ENCODE peak calls at places on chromosomes 1 and 21, in eight cellular contexts. Y is aorta, C is breast epithelium, R is left ventricle myocardium inferior, Q is dorsolateral prefrontal cortex, F is fibroblast of pulmonary artery, A is astrocyte of the spinal cord, T is heart left ventricle. K is an unnamed sample.

GRCh38 chr1:201737350-201738060 is 91.5 kb upstream of the IPO9 start:
- DNase-seq in Y (no peak), C (no peak), R (peak), Q (peak), F (peak), A (peak), T (peak), K (no peak)

GRCh38 chr1:116532698-116533424 is 38.0 kb downstream of the CD58 start:
- DNase-seq in Y (no peak), C (no peak), R (no peak), Q (no peak), F (no peak), A (no peak), T (no peak), K (peak)

GRCh38 chr1:9539829-9540550 is 725 bp downstream of the SLC25A33 start:
- DNase-seq in Y (peak), C (no peak), R (peak), Q (peak), F (peak), A (peak), T (peak), K (peak)

GRCh38 chr1:229068266-229069043 is 202.5 kb upstream of the RAB4A start:
- DNase-seq in Y (peak), C (no peak), R (no peak), Q (no peak), F (peak), A (no peak), T (peak), K (no peak)

GRCh38 chr1:43938892-43939587 is 5.4 kb downstream of the ARTN start:
- DNase-seq in Y (no peak), C (no peak), R (peak), Q (no peak), F (no peak), A (no peak), T (peak), K (no peak)

GRCh38 chr1:59432531-59433439 is 135.9 kb downstream of the FGGY start:
- DNase-seq in Y (no peak), C (no peak), R (no peak), Q (no peak), F (no peak), A (no peak), T (no peak), K (no peak)

GRCh38 chr1:29829448-29830344 is 593.4 kb downstream of the PTPRU start:
- DNase-seq in Y (no peak), C (peak), R (no peak), Q (no peak), F (no peak), A (no peak), T (no peak), K (no peak)

GRCh38 chr1:37475380-37476086 is 1.2 kb downstream of the ZC3H12A start:
- DNase-seq in Y (no peak), C (peak), R (no peak), Q (no peak), F (no peak), A (no peak), T (no peak), K (no peak)

GRCh38 chr21:37862536-37862935 is 53.7 kb downstream of the KCNJ6 start:
- DNase-seq in Y (no peak), C (no peak), R (no peak), Q (no peak), F (peak), A (peak), T (no peak), K (no peak)

GRCh38 chr1:241063281-241063680 is 293.7 kb downstream of the RGS7 start:
- DNase-seq in Y (no peak), C (no peak), R (no peak), Q (no peak), F (no peak), A (no peak), T (no peak), K (no peak)

GRCh38 chr1:167425482-167425881 is 92.8 kb downstream of the CD247 start:
- DNase-seq in Y (no peak), C (no peak), R (no peak), Q (no peak), F (no peak), A (no peak), T (no peak), K (no peak)

GRCh38 chr1:181128592-181129497 is 40.3 kb downstream of the IER5 start:
- DNase-seq in Y (peak), C (no peak), R (no peak), Q (no peak), F (no peak), A (no peak), T (peak), K (peak)

GRCh38 chr1:159007734-159008133 is 2.0 kb upstream of the IFI16 start:
- DNase-seq in Y (no peak), C (no peak), R (no peak), Q (no peak), F (no peak), A (no peak), T (no peak), K (no peak)

GRCh38 chr1:179881642-179882252 is 338 bp upstream of the TOR1AIP1 start:
- DNase-seq in Y (peak), C (peak), R (no peak), Q (peak), F (peak), A (peak), T (no peak), K (peak)

GRCh38 chr1:150186789-150187559 is 37.3 kb downstream of the PLEKHO1 start:
- DNase-seq in Y (peak), C (no peak), R (no peak), Q (no peak), F (peak), A (peak), T (no peak), K (no peak)

GRCh38 chr1:156490401-156491032 is 10.1 kb downstream of the MEF2D start:
- DNase-seq in Y (peak), C (no peak), R (peak), Q (no peak), F (no peak), A (no peak), T (peak), K (no peak)

DNA sequence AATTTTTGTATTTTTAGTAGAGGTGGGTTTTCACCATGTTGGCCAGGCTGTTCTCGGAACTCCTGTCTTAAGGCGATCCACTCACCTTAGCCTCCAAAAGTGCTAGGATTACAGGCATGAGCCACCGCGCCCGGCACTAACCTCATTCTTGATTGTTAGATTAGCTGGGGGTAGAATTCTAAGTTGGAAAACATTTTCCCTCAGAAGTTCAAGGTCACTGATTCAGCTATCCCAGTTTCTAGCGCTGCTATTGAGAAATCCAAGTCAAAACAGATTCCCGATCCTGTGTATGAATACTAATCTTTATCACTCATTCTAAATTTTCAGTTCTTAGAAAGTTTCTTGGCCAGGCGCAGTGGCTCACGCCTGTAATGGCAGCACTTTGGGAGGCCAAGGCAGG is 24.4 kb upstream of the EFNA1 start:
- DNase-seq in Y (no peak), C (no peak), R (no peak), Q (no peak), F (no peak), A (no peak), T (no peak), K (peak)
- H3K4me3 ChIP-seq in Y (no peak), C (no peak), R (no peak), Q (no peak), F (no peak), A (no peak), T (no peak), K (no peak)

GRCh38 chr1:152034324-152034653 is 2.5 kb downstream of the S100A11 start:
- DNase-seq in Y (no peak), C (no peak), R (no peak), Q (no peak), F (no peak), A (no peak), T (no peak), K (no peak)
- H3K4me3 ChIP-seq in Y (peak), C (peak), R (peak), Q (no peak), F (peak), A (peak), T (no peak), K (no peak)

GRCh38 chr21:45248893-45249381 is 38.8 kb downstream of the POFUT2 start:
- DNase-seq in Y (peak), C (no peak), R (no peak), Q (no peak), F (peak), A (peak), T (no peak), K (no peak)
- H3K4me3 ChIP-seq in Y (no peak), C (peak), R (peak), Q (no peak), F (peak), A (peak), T (no peak), K (no peak)

DNA sequence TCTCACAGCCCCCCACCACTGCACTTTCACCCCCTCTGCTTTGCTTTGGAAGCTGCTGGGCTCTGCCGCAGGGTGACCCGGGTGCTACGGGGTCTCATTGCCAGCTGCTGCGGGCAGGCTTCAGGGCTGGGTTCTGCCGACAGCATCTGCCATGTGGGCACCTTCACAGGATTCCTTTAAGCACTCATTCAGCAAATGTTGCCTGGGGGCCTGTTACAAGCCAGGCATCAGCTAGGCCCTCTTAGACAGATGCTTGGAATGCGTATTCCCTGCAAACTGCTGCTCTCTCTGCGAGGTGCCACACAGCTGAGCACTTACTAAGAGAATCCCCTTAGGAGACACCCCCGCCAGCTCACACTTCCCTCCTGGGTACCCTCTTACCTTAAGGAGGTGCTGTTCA is 29.2 kb downstream of the COL16A1 start:
- DNase-seq in Y (no peak), C (no peak), R (no peak), Q (no peak), F (no peak), A (no peak), T (no peak), K (no peak)
- H3K4me3 ChIP-seq in Y (no peak), C (no peak), R (peak), Q (no peak), F (no peak), A (no peak), T (no peak), K (no peak)

GRCh38 chr1:246580497-246581047 is 14.3 kb downstream of the CNST start:
- DNase-seq in Y (no peak), C (no peak), R (no peak), Q (no peak), F (no peak), A (no peak), T (no peak), K (no peak)
- H3K4me3 ChIP-seq in Y (no peak), C (no peak), R (no peak), Q (no peak), F (no peak), A (no peak), T (no peak), K (no peak)

GRCh38 chr1:61055110-61055614 is 27.2 kb upstream of the NFIA start:
- DNase-seq in Y (no peak), C (no peak), R (no peak), Q (no peak), F (peak), A (peak), T (no peak), K (peak)
- H3K4me3 ChIP-seq in Y (no peak), C (no peak), R (no peak), Q (no peak), F (no peak), A (no peak), T (no peak), K (no peak)

GRCh38 chr1:54798769-54799641 is 2.1 kb downstream of the TTC22 start:
- DNase-seq in Y (no peak), C (no peak), R (no peak), Q (no peak), F (peak), A (no peak), T (no peak), K (peak)

GRCh38 chr1:54803761-54804470 is 2.8 kb upstream of the TTC22 start:
- DNase-seq in Y (peak), C (no peak), R (no peak), Q (no peak), F (peak), A (no peak), T (no peak), K (no peak)

GRCh38 chr1:54798206-54798605 is 2.9 kb downstream of the TTC22 start:
- DNase-seq in Y (no peak), C (no peak), R (no peak), Q (no peak), F (no peak), A (no peak), T (no peak), K (peak)

GRCh38 chr1:54800041-54800898 is 853 bp downstream of the TTC22 start:
- DNase-seq in Y (no peak), C (no peak), R (no peak), Q (no peak), F (no peak), A (no peak), T (no peak), K (no peak)

GRCh38 chr1:54800899-54801759 is at the start of gene TTC22:
- DNase-seq in Y (no peak), C (peak), R (no peak), Q (no peak), F (no peak), A (no peak), T (no peak), K (peak)
- H3K4me3 ChIP-seq in Y (no peak), C (peak), R (peak), Q (no peak), F (peak), A (no peak), T (peak), K (peak)

DNA sequence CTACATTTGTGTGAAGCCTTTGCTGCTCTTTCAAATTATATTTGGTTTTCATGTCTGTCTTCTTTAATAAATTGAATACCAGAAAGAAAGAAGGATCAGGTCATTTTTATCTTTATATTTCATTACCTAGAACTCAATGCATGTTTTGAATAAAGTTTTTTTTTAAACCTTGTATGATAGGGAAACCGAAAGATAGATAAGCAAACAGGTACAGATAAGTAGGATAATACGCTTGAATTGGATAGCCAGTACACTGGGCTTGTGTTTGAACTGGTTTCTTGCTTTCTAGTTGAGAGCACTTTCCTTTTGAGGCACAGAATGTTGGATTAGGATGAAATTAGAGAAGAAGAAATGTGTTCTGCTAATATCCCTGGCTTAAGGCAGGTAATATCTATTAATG is 46.9 kb downstream of the PKN2 start:
- DNase-seq in Y (no peak), C (no peak), R (no peak), Q (no peak), F (no peak), A (no peak), T (no peak), K (no peak)
- H3K4me3 ChIP-seq in Y (no peak), C (no peak), R (no peak), Q (no peak), F (peak), A (no peak), T (no peak), K (no peak)

DNA sequence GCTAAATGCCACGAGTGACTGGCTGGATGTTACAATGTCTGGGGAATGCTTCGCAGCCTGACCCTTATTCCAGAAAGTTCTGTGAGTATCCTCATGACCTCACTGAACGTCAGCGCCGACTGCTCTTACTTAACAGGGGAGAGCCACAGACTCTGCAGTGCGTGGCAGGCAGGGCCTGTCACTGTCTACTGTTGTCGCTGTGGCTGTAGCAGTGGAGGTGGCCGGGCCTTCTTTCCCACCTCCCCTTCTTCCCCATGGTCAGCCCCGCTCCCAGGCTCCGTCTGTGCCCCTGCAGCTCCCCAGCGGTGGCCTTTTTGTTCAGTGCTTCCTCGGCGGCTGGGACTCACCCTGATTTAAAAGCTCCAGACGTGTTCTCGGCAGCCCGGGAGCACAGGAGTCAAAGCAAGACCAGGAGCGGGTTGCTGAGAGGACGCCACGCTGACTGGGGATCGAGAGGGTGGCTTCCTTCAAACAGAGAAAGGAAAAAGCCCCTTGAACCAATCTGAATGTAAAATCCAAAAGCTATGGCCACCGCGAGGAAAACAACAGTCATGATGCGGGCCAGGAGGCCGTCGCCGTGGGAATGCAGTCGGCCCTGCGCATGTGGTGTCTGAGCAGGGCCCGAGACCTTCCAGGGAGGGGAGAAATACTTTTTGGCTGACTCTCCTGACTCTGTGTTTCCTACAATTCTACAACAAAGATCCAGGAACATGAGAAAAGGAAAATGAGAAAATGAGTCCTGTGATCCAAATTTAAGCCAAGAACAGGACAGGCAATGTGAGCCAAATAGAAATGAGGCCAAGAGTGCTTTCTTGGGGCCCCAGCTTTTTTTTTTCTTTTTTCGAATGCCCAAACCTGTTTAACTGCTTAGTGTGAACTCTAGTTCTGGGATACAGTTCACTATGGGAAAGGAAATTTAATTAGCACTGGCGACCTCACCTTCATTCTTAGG is 52.5 kb upstream of the TARBP1 start:
- DNase-seq in Y (peak), C (peak), R (peak), Q (no peak), F (peak), A (peak), T (peak), K (peak)
- H3K4me3 ChIP-seq in Y (no peak), C (peak), R (peak), Q (no peak), F (peak), A (no peak), T (no peak), K (no peak)

K was measured in mucosa of descending colon.